ENCODE peak calls at places on chromosomes 6 and 20, in ten cellular contexts. X is stimulated activated CD4-positive, alpha-beta T cell treated with anti-CD3 and anti-CD28 coated beads, Interleukin-2, amount 100 ng/mL, for 48 hours; I is tibial artery; H is testis; O is ACHN; V is glutamatergic neuron; P is amygdala; U is AML-193; T is EL; Q is COR-L47. Y is an unnamed sample.

GRCh38 chr6:162056745-162057144 is 670.8 kb downstream of the PRKN start:
- DNase-seq in X (no peak), I (no peak), H (peak), O (peak), V (no peak), P (no peak), U (no peak), T (no peak), Q (no peak), Y (peak)

GRCh38 chr20:35511814-35512420 is 17.5 kb downstream of the C20orf173 start:
- DNase-seq in X (no peak), I (no peak), H (peak), O (peak), V (peak), P (no peak), U (peak), T (peak), Q (no peak), Y (peak)

GRCh38 chr6:113598786-113599185 is 258.4 kb upstream of the MARCKS start:
- DNase-seq in X (no peak), I (no peak), H (no peak), O (no peak), V (no peak), P (no peak), U (no peak), T (no peak), Q (no peak), Y (no peak)

GRCh38 chr20:48892849-48893352 is 28.6 kb upstream of the ARFGEF2 start:
- DNase-seq in X (no peak), I (peak), H (no peak), O (no peak), V (no peak), P (no peak), U (no peak), T (no peak), Q (no peak), Y (no peak)

GRCh38 chr20:1462834-1463233 is 3.8 kb downstream of the NSFL1C start:
- DNase-seq in X (no peak), I (no peak), H (no peak), O (no peak), V (no peak), P (no peak), U (no peak), T (no peak), Q (no peak), Y (no peak)

GRCh38 chr6:134468633-134469032 is 150.7 kb upstream of the SGK1 start:
- DNase-seq in X (no peak), I (no peak), H (no peak), O (no peak), V (no peak), P (no peak), U (no peak), T (no peak), Q (no peak), Y (no peak)

GRCh38 chr6:40251609-40252008 is 317.3 kb upstream of the MOCS1 start:
- DNase-seq in X (no peak), I (no peak), H (no peak), O (no peak), V (no peak), P (no peak), U (no peak), T (no peak), Q (peak), Y (no peak)

GRCh38 chr6:11258260-11259237 is 26.1 kb upstream of the NEDD9 start:
- DNase-seq in X (no peak), I (no peak), H (no peak), O (no peak), V (no peak), P (no peak), U (peak), T (no peak), Q (no peak), Y (peak)

GRCh38 chr6:71107935-71108420 is 151.1 kb upstream of the B3GAT2 start:
- DNase-seq in X (no peak), I (no peak), H (peak), O (peak), V (no peak), P (no peak), U (no peak), T (peak), Q (peak), Y (peak)

GRCh38 chr6:15352229-15352628 is 106.4 kb downstream of the JARID2 start:
- DNase-seq in X (no peak), I (no peak), H (no peak), O (no peak), V (no peak), P (no peak), U (no peak), T (no peak), Q (no peak), Y (no peak)

GRCh38 chr20:63230800-63231268 is 4.9 kb upstream of the BIRC7 start:
- DNase-seq in X (no peak), I (no peak), H (peak), O (no peak), V (peak), P (no peak), U (no peak), T (peak), Q (no peak), Y (peak)

GRCh38 chr6:155519339-155519738 is 63.7 kb upstream of the NOX3 start:
- DNase-seq in X (no peak), I (no peak), H (no peak), O (no peak), V (no peak), P (no peak), U (no peak), T (no peak), Q (no peak), Y (no peak)

GRCh38 chr6:75673885-75674284 is 72.2 kb downstream of the SENP6 start:
- DNase-seq in X (no peak), I (no peak), H (no peak), O (no peak), V (no peak), P (no peak), U (no peak), T (no peak), Q (no peak), Y (no peak)

GRCh38 chr20:8766868-8767390 is 302.0 kb upstream of the PLCB4 start:
- DNase-seq in X (no peak), I (no peak), H (no peak), O (no peak), V (peak), P (no peak), U (no peak), T (no peak), Q (no peak), Y (no peak)

GRCh38 chr6:112877134-112878100 is 530.3 kb downstream of the RFPL4B start:
- DNase-seq in X (no peak), I (no peak), H (no peak), O (peak), V (no peak), P (no peak), U (no peak), T (peak), Q (no peak), Y (peak)

GRCh38 chr6:33749401-33749800 is 2.7 kb upstream of the IP6K3 start:
- DNase-seq in X (no peak), I (no peak), H (no peak), O (no peak), V (no peak), P (no peak), U (no peak), T (no peak), Q (no peak), Y (no peak)